ENCODE peak calls at places on chromosomes 11 and 22, in seven cellular contexts. I is iPS DF 19.7; U is NK-92 treated with Interleukin-12 subunit alpha and Interleukin-12 subunit beta, amount 100 ng/mL, for 24 hours; G is T-helper 9 cell; A is stimulated activated CD4-positive, alpha-beta T cell treated with anti-CD3 and anti-CD28 coated beads, Interleukin-2, amount 100 ng/mL, for 48 hours; L is stomach; F is NT2/D1. N is an unnamed sample.

GRCh38 chr11:2529173-2529572 is 84.4 kb downstream of the KCNQ1 start:
- DNase-seq in I (no peak), U (no peak), G (no peak), A (no peak), L (no peak), F (no peak), N (no peak)

GRCh38 chr11:10096987-10097386 is 197.0 kb downstream of the SBF2 start:
- DNase-seq in I (no peak), U (no peak), G (no peak), A (no peak), L (no peak), F (no peak), N (no peak)

GRCh38 chr11:16603245-16603644 is 135.2 kb upstream of the C11orf58 start:
- DNase-seq in I (no peak), U (no peak), G (no peak), A (no peak), L (no peak), F (no peak), N (no peak)

GRCh38 chr11:78649361-78650215 is 74.9 kb upstream of the NARS2 start:
- DNase-seq in I (no peak), U (no peak), G (no peak), A (no peak), L (no peak), F (no peak), N (no peak)

GRCh38 chr11:69889400-69890372 is 70.5 kb upstream of the FGF3 start:
- DNase-seq in I (no peak), U (no peak), G (no peak), A (no peak), L (no peak), F (no peak), N (no peak)

GRCh38 chr11:27423125-27423524 is 49.5 kb downstream of the LGR4 start:
- DNase-seq in I (no peak), U (no peak), G (no peak), A (no peak), L (peak), F (no peak), N (no peak)

GRCh38 chr11:210122-210802 is 2.8 kb downstream of the RIC8A start:
- DNase-seq in I (no peak), U (no peak), G (no peak), A (no peak), L (peak), F (peak), N (no peak)

GRCh38 chr11:74437441-74437840 is 29.9 kb downstream of the KCNE3 start:
- DNase-seq in I (no peak), U (no peak), G (no peak), A (no peak), L (no peak), F (no peak), N (no peak)

GRCh38 chr11:114132427-114132826 is 72.9 kb downstream of the ZBTB16 start:
- DNase-seq in I (no peak), U (no peak), G (no peak), A (no peak), L (no peak), F (no peak), N (no peak)

GRCh38 chr22:31332010-31332409 is 14.1 kb downstream of the PATZ1 start:
- DNase-seq in I (no peak), U (no peak), G (no peak), A (no peak), L (no peak), F (no peak), N (peak)

GRCh38 chr11:63931876-63932275 is 6.9 kb upstream of the NAA40 start:
- DNase-seq in I (no peak), U (no peak), G (no peak), A (no peak), L (no peak), F (no peak), N (no peak)

GRCh38 chr11:110177057-110177397 is 83.8 kb downstream of the ZC3H12C start:
- DNase-seq in I (no peak), U (no peak), G (no peak), A (no peak), L (no peak), F (no peak), N (no peak)